ENCODE peak calls at places on chromosomes 6 and 20, in six cellular contexts. O, Z, X, F, J and E are unnamed samples.

GRCh38 chr20:10357974-10358373 is 76.0 kb downstream of the MKKS start:
- DNase-seq in X (no peak), O (no peak), J (peak), Z (no peak), F (no peak), E (no peak)

GRCh38 chr6:21590345-21590744 is 3.2 kb upstream of the SOX4 start:
- DNase-seq in X (no peak), O (no peak), J (peak), F (no peak), Z (no peak), E (no peak)

GRCh38 chr20:64203037-64203777 is 39.0 kb downstream of the MYT1 start:
- DNase-seq in X (no peak), Z (no peak), F (no peak), O (no peak), J (no peak), E (no peak)

GRCh38 chr20:21100590-21101452 is 5.3 kb downstream of the LINC00237 start:
- DNase-seq in F (peak), X (peak), Z (no peak), J (peak), O (no peak), E (no peak)

GRCh38 chr6:95768539-95768938 is 191.2 kb downstream of the MANEA start:
- DNase-seq in J (no peak), X (no peak), Z (no peak), O (no peak), F (no peak), E (no peak)

GRCh38 chr20:46367967-46368901 is 38.2 kb downstream of the ELMO2 start:
- DNase-seq in Z (no peak), F (no peak), X (no peak), J (no peak), O (no peak), E (no peak)

GRCh38 chr6:72740135-72740534 is 118.3 kb downstream of the KCNQ5 start:
- DNase-seq in F (peak), Z (no peak), X (peak), O (no peak), J (no peak), E (no peak)

GRCh38 chr20:25462166-25462565 is 54.7 kb downstream of the GINS1 start:
- DNase-seq in J (no peak), F (no peak), O (no peak), X (no peak), Z (no peak), E (no peak)

GRCh38 chr6:123829302-123829953 is 25.8 kb downstream of the NKAIN2 start:
- DNase-seq in F (no peak), Z (no peak), J (peak), O (no peak), X (peak), E (no peak)

GRCh38 chr20:20755227-20755626 is 42.8 kb upstream of the RALGAPA2 start:
- DNase-seq in J (no peak), F (no peak), X (no peak), O (no peak), Z (no peak), E (no peak)

GRCh38 chr6:39496951-39497350 is 174.4 kb upstream of the KCNK16 start:
- DNase-seq in J (peak), X (peak), Z (no peak), O (peak), F (no peak), E (no peak)

GRCh38 chr6:47701374-47701773 is 3.0 kb downstream of the ADGRF4 start:
- DNase-seq in F (peak), J (no peak), O (no peak), X (no peak), Z (no peak), E (no peak)

GRCh38 chr20:32406701-32407100 is 48.6 kb downstream of the ASXL1 start:
- DNase-seq in Z (no peak), X (no peak), O (no peak), J (no peak), F (no peak), E (no peak)

GRCh38 chr6:25173951-25174474 is 105.2 kb upstream of the CARMIL1 start:
- DNase-seq in X (peak), J (peak), Z (no peak), O (no peak), F (no peak), E (no peak)

GRCh38 chr20:61812121-61812520 is 253.6 kb downstream of the TAF4 start:
- DNase-seq in F (no peak), O (no peak), J (no peak), Z (no peak), X (no peak), E (no peak)

GRCh38 chr20:56439784-56440291 is 27.8 kb downstream of the CASS4 start:
- DNase-seq in X (peak), O (peak), J (peak), Z (no peak), F (no peak), E (no peak)

GRCh38 chr20:46681032-46681854 is 8.0 kb downstream of the TP53RK start:
- DNase-seq in Z (no peak), J (peak), X (peak), O (no peak), F (peak), E (peak)

GRCh38 chr6:81235512-81235911 is 517.0 kb downstream of the TENT5A start:
- DNase-seq in J (no peak), X (no peak), O (no peak), F (no peak), Z (no peak), E (no peak)

GRCh38 chr6:142297605-142297995 is 4.2 kb upstream of the ADGRG6 start:
- DNase-seq in X (no peak), J (no peak), Z (no peak), O (no peak), F (no peak), E (no peak)

GRCh38 chr20:17043323-17043722 is 183.5 kb upstream of the PCSK2 start:
- DNase-seq in J (no peak), F (no peak), Z (no peak), X (no peak), O (no peak), E (no peak)

GRCh38 chr6:35568967-35569606 is 56.4 kb upstream of the TULP1 start:
- DNase-seq in F (peak), Z (no peak), O (peak), X (no peak), J (peak), E (no peak)

GRCh38 chr20:51462566-51463276 is 79.8 kb downstream of the NFATC2 start:
- DNase-seq in X (peak), J (peak), Z (no peak), F (no peak), O (peak), E (no peak)

GRCh38 chr6:31010393-31011060 is at the start of gene MUC22:
- DNase-seq in J (peak), X (peak), F (no peak), Z (no peak), O (no peak), E (no peak)

GRCh38 chr6:97978855-97979271 is 695.8 kb upstream of the MMS22L start:
- DNase-seq in Z (no peak), J (no peak), F (no peak), X (no peak), O (no peak), E (no peak)

GRCh38 chr6:39724787-39725631 is at the start of gene KIF6:
- DNase-seq in F (peak), O (peak), X (peak), Z (peak), J (peak), E (peak)

GRCh38 chr20:62505337-62506045 is 29.7 kb upstream of the GATA5 start:
- DNase-seq in J (no peak), F (no peak), O (peak), X (no peak), Z (no peak), E (no peak)

GRCh38 chr6:7529141-7529540 is 12.3 kb upstream of the DSP start:
- DNase-seq in Z (no peak), X (no peak), J (no peak), F (no peak), O (no peak), E (no peak)

GRCh38 chr6:121848523-121849255 is 413.2 kb downstream of the GJA1 start:
- DNase-seq in F (no peak), Z (no peak), O (no peak), J (no peak), X (peak), E (no peak)

GRCh38 chr20:23889775-23890187 is 10.2 kb upstream of the CST5 start:
- DNase-seq in O (peak), X (peak), F (peak), Z (no peak), J (peak), E (no peak)

DNA sequence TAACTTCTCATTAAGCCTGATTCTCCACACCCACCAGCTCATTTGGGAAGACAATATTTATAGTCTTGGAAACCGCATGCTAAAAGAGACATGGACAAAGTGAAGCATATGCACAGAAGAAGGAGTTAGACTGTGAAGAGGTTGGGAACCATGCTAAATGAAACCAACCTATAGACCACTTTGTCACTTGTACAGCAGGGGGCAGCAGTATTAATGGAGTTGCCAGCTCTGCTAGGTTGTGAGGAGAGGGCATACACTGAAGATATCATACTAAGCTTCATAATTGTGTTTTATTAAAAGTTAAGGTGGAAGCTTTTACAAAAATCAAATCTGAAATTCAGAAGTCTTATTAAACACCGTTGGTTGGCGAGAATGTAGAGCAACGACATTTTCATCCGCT is 38.3 kb upstream of the HMGCLL1 start:
- DNase-seq in O (no peak), X (peak), Z (no peak), F (peak), J (peak), E (no peak)
- TF ChIP-seq CTCF in O (peak), X (peak), Z (no peak), F (no peak), J (peak), E (peak)

GRCh38 chr6:10425177-10425972 is 10.5 kb upstream of the TFAP2A start:
- DNase-seq in J (no peak), X (no peak), F (no peak), O (no peak), Z (no peak), E (no peak)

GRCh38 chr6:10429638-10430427 is 15.0 kb upstream of the TFAP2A start:
- DNase-seq in J (peak), O (no peak), F (peak), Z (no peak), X (peak), E (no peak)

GRCh38 chr6:10426781-10427279 is 12.0 kb upstream of the TFAP2A start:
- DNase-seq in J (no peak), O (no peak), X (no peak), F (no peak), Z (no peak), E (no peak)

GRCh38 chr6:10424005-10424404 is 9.1 kb upstream of the TFAP2A start:
- DNase-seq in F (no peak), J (no peak), O (no peak), Z (no peak), X (no peak), E (no peak)

GRCh38 chr6:10425973-10426780 is 11.3 kb upstream of the TFAP2A start:
- DNase-seq in X (peak), Z (no peak), O (no peak), F (peak), J (peak), E (no peak)
- TF ChIP-seq CTCF in X (no peak), Z (no peak), O (no peak), F (no peak), J (no peak), E (no peak)

DNA sequence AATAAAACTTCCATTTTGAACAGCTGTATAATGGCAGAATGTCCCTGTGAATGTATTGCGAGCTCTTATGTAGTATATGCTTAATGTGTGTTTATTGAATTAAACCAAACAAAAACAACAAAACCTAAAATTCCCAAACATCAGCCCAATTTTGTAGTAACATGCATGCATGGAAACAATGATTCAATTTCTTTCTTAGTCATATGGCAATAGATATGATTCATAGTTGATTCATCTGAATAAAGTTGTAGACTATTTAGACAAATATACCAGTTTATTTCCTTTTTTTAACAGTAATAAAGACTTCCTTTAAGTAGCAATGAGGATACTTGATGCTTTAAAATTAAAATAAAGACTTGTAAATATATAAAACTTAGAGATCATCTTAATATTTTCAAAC is 670.6 kb downstream of the CD109 start:
- DNase-seq in F (no peak), Z (no peak), X (no peak), J (no peak), O (no peak), E (no peak)
- TF ChIP-seq CTCF in F (no peak), Z (no peak), X (no peak), J (no peak), O (no peak), E (no peak)

GRCh38 chr6:70371454-70372105 is 41.7 kb upstream of the FAM135A start:
- DNase-seq in F (peak), O (no peak), J (peak), X (peak), Z (no peak), E (no peak)
- TF ChIP-seq CTCF in F (peak), O (peak), J (peak), X (peak), Z (peak), E (peak)

DNA sequence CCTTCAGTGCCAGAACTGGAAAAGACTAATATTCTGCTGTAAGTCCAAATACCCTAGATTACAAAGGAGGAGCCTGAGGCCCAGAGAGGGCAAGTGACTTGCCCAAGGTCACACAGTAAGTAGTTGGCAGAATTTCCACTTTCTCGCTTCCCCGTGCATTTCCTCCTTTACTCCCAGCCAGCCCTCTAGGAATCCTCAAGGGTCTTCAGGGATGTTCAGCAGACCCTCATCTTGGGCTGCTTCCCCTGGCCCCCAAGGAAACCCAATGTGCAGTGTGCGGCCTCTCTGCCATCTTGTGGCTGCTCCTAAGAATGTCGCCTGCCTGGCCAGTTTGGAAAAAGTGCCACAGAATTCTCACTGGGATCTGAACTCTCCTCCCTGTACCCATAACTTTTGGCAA is 217.7 kb upstream of the LRFN2 start:
- DNase-seq in Z (no peak), O (no peak), J (no peak), X (no peak), F (no peak), E (no peak)
- TF ChIP-seq CTCF in Z (no peak), O (peak), J (peak), X (peak), F (no peak), E (no peak)